ENCODE peak calls at places on chromosomes 4 and X, in six cellular contexts. J, S, C, Z, G and L are unnamed samples.

GRCh38 chrX:40168183-40169015 is 70.6 kb upstream of the BCOR start:
- DNase-seq in J (no peak), C (no peak), Z (no peak), S (no peak), G (no peak), L (peak; percentile 46)

GRCh38 chrX:65695849-65696248 is 28.4 kb downstream of the MSN start:
- DNase-seq in C (no peak), J (no peak), G (no peak), Z (no peak), S (no peak), L (no peak)

GRCh38 chr4:5971077-5971447 is 47.2 kb downstream of the C4orf50 start:
- DNase-seq in G (no peak), Z (no peak), S (no peak), J (no peak), C (no peak), L (no peak)

GRCh38 chr4:62135565-62136156 is 935.5 kb downstream of the ADGRL3 start:
- DNase-seq in C (no peak), G (no peak), S (no peak), J (no peak), Z (no peak), L (no peak)

GRCh38 chr4:74283614-74284013 is 24.7 kb upstream of the EPGN start:
- DNase-seq in G (no peak), C (no peak), S (no peak), Z (no peak), J (no peak), L (no peak)

GRCh38 chrX:9995855-9996339 is 28.7 kb downstream of the CLDN34 start:
- DNase-seq in S (peak; percentile 86), J (peak; percentile 73), G (peak; percentile 84), C (no peak), Z (peak; percentile 91), L (peak; percentile 95)

GRCh38 chrX:49175435-49175834 is 3.7 kb downstream of the PLP2 start:
- DNase-seq in G (no peak), C (no peak), J (no peak), Z (no peak), S (no peak), L (no peak)

GRCh38 chr4:78622253-78622979 is 70.8 kb downstream of the ANXA3 start:
- DNase-seq in G (no peak), C (no peak), Z (no peak), S (no peak), J (peak; percentile 65), L (no peak)

GRCh38 chr4:6723851-6724250 is 7.9 kb downstream of the BLOC1S4 start:
- DNase-seq in Z (no peak), S (no peak), C (no peak), J (no peak), G (no peak), L (no peak)

GRCh38 chrX:635428-636192 is 5.0 kb downstream of the SHOX start:
- DNase-seq in Z (peak; percentile 7), G (no peak), C (no peak), S (no peak), J (no peak), L (no peak)

GRCh38 chr4:167234388-167234881 is at the start of gene SPOCK3:
- DNase-seq in J (peak; percentile 41), G (peak; percentile 35), S (peak; percentile 21), Z (peak; percentile 48), C (peak; percentile 48), L (peak; percentile 72)

GRCh38 chrX:39456894-39457600 is 640.7 kb downstream of the BCOR start:
- DNase-seq in C (no peak), Z (no peak), G (no peak), J (no peak), S (no peak), L (no peak)

GRCh38 chr4:140156529-140157171 is 2.7 kb upstream of the MAML3 start:
- DNase-seq in C (no peak), Z (no peak), S (no peak), J (no peak), G (no peak), L (no peak)

GRCh38 chr4:2445130-2445529 is 23.8 kb upstream of the RNF4 start:
- DNase-seq in Z (no peak), J (no peak), C (no peak), G (no peak), S (no peak), L (peak; percentile 58)

GRCh38 chr4:176376032-176376614 is 56.4 kb downstream of the SPCS3 start:
- DNase-seq in J (peak; percentile 48), G (no peak), C (no peak), S (no peak), Z (no peak), L (no peak)

GRCh38 chrX:6021316-6022091 is 207.2 kb downstream of the NLGN4X start:
- DNase-seq in Z (no peak), G (peak; percentile 29), C (peak; percentile 29), J (no peak), S (no peak), L (no peak)

GRCh38 chrX:118745570-118745969 is 18.2 kb downstream of the IL13RA1 start:
- DNase-seq in G (no peak), Z (no peak), J (no peak), C (no peak), S (no peak), L (no peak)

GRCh38 chrX:69229436-69229835 is 64.2 kb upstream of the PJA1 start:
- DNase-seq in S (no peak), G (peak; percentile 2), J (no peak), Z (no peak), C (no peak), L (no peak)

GRCh38 chrX:45758319-45758718 is 557.6 kb upstream of the DIPK2B start:
- DNase-seq in C (no peak), Z (no peak), S (no peak), J (peak; percentile 86), G (peak; percentile 17), L (peak; percentile 49)

DNA sequence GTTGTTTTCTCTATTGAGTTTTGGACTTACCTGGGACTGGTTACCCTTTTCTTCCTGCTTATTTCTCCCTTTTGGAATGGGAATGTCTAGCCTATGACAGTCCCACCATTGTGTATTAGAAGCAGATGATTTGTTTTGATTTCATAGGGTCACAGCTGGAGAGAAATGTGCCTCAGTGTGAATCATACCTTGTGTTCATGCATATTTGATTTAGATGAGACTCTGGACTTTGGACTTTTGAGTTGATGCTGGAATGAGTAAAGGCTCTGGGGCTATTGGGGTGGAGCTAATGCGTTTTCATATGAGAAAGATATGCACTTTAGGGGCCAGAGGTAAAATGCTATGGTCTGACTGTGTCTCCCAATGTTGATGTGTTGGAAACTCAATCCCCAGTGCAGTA is 30.5 kb upstream of the TEX13C start:
- DNase-seq in S (no peak), J (no peak), C (no peak), Z (no peak), G (no peak), L (no peak)
- H3K27me3 ChIP-seq in S (no peaks in the 10 kb centered on the region), J (no peaks in the 10 kb centered on the region), C (no peaks in the 10 kb centered on the region), Z (no peaks in the 10 kb centered on the region), G (no peaks in the 10 kb centered on the region), L (no peaks in the 10 kb centered on the region)

GRCh38 chr4:87075876-87076275 is 141.1 kb downstream of the AFF1 start:
- DNase-seq in J (no peak), G (no peak), S (no peak), Z (no peak), C (no peak), L (no peak)

GRCh38 chr4:87077834-87078585 is 142.4 kb downstream of the KLHL8 start:
- DNase-seq in S (no peak), Z (no peak), G (no peak), J (peak; percentile 81), C (no peak), L (no peak)

GRCh38 chr4:87073570-87074470 is 139.0 kb downstream of the AFF1 start:
- DNase-seq in Z (no peak), J (no peak), G (peak; percentile 27), S (peak; percentile 29), C (no peak), L (no peak)

GRCh38 chr4:87078987-87079469 is 141.4 kb downstream of the KLHL8 start:
- DNase-seq in G (peak; percentile 26), J (peak; percentile 71), C (no peak), S (no peak), Z (peak; percentile 82), L (no peak)

DNA sequence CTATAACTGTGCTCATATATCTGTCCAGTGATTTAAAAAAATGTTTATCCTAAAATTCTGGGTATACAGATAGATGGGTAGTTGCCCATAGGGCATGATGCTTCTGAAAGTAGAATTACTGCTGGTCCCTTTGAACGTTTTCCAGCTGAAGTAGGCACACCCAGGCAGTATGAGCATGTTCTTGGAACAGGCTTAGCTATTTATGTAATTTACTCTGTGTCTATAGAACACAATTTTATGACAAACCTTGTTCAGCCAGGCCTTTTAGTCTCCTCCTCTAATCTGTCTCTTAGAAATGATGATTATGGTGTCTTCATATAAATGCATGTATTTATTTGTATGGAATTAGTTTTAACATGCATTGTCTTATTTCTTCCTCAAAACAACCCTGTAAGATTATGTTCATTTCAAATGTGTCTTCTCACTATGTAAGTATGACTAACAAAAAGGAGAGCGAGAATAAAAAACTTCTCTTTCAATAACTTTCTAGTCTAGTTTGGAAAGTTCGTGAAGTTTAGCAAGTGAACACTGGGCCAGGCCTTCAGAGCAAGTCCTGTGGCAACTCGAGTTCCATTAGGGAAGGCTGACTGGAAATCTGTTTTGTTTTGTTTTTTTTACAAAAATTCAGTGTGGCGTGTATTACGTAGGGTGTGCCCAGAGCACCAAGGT is 142.0 kb downstream of the AFF1 start:
- DNase-seq in S (no peak), J (no peak), C (no peak), Z (no peak), G (no peak), L (no peak)
- H3K4me1 ChIP-seq in S (peaks cover 76% of the 10 kb centered on the region), J (peaks cover 29% of the 10 kb centered on the region), C (peaks cover 4% of the 10 kb centered on the region), Z (peaks cover 89% of the 10 kb centered on the region), G (peaks cover 51% of the 10 kb centered on the region), L (peaks cover 10% of the 10 kb centered on the region)

DNA sequence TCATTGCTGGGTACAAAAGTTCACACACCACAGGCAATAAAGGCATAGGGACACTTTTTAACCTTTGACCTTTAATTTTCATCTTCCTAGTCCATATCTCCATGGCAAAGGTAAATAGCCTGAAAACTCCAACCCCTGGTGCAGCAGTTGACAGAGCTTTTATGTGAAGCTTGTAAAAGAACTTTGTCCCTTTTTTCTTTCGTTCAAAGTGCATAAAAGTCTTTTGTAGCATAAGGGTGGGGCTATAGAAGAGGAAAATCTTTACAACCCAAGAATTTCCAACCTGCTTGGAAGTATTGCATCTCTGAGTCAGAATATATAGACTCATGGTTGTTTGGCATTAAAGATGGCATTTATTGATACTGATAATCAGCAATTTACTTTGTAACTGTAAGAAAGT is 20.4 kb downstream of the POF1B start:
- DNase-seq in Z (no peak), C (no peak), S (no peak), G (no peak), J (no peak), L (no peak)
- H3K4me3 ChIP-seq in Z (no peak overlapping the region), C (no peak overlapping the region), S (no peak overlapping the region), G (no peak overlapping the region), J (no peak overlapping the region), L (no peak overlapping the region)

DNA sequence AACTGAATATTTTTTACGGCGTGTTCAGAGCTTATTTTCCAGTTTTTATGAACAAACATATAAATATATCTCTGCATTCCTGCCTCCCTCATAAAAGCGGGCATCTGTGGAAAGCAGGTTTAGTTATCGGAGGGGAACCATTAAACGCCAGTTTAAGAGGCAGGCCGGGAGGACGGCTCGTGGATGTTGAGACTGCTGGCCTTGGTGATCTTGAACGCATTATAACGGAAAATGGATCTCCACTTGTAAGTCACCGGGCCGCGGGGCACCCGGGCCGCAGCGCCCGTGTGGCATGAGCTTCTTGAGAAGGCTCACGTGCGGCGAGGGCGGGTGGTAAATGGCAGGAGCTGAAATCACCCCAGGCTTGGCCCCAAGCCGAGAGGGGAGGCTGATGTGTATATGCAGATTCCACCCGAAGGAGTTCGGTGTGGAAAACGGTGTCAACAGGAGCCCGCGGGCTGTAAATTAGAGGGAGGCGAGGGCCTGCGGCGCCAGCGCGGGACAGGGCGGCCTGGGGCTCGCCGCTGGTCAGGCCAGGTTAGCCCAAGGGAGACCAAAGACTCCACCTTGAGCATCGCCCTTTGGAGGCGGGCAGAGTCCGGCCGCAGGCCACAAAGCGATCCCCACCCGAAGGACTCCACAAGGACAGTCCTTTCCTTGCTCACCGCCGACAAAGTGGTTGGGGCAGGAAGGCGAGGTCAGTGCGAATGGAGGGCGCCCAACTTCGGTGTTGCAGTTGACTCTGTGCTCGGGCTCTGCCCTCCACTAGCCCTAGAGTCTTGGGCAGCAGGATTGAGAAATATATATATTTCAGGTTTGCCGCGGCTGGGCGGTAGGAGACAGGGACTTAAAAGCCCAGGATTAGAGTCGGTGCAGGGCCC is 1.3 kb upstream of the HAND2 start:
- DNase-seq in S (peak; percentile 63), J (no peak), C (peak; percentile 20), G (no peak), Z (peak; percentile 38), L (peak; percentile 74)
- H3K27me3 ChIP-seq in S (no peaks in the 10 kb centered on the region), J (peaks cover 80% of the 10 kb centered on the region), C (peaks cover 54% of the 10 kb centered on the region), G (peaks cover 26% of the 10 kb centered on the region), Z (peaks cover 3% of the 10 kb centered on the region), L (no peaks in the 10 kb centered on the region)